ENCODE peak calls at places on chromosomes 2 and 18, in eight cellular contexts. D is heart left ventricle; W is tibial nerve; I is adrenal gland; S is CD8-positive, alpha-beta T cell; B is BE2C; C is ovary; A is uterus. N is an unnamed sample. For H3K4me1, the result is how much of the 10 kb centered on the place peaks cover.

GRCh38 chr18:79555885-79556284 is 123.7 kb upstream of the CTDP1 start:
- DNase-seq in W (no peak), S (no peak), I (no peak), C (peak), D (peak), B (no peak), A (peak), N (no peak)

GRCh38 chr18:3689091-3689490 is 239.1 kb downstream of the TGIF1 start:
- DNase-seq in C (no peak), I (no peak), W (no peak), S (no peak), D (no peak), A (no peak), B (no peak), N (no peak)

GRCh38 chr2:46684661-46685060 is 205.3 kb downstream of the TMEM247 start:
- DNase-seq in W (no peak), A (no peak), I (no peak), C (no peak), S (no peak), B (no peak), D (no peak), N (no peak)

GRCh38 chr18:55912071-55912470 is 324.1 kb upstream of the TCF4 start:
- DNase-seq in S (no peak), W (no peak), B (no peak), I (no peak), D (no peak), A (no peak), C (no peak), N (no peak)

GRCh38 chr18:24933345-24933744 is 418.6 kb downstream of the ZNF521 start:
- DNase-seq in D (no peak), B (no peak), W (no peak), S (no peak), C (no peak), A (no peak), I (no peak), N (no peak)

GRCh38 chr2:63044360-63045327 is 6.0 kb upstream of the OTX1 start:
- DNase-seq in B (no peak), S (no peak), D (no peak), A (no peak), I (no peak), C (no peak), W (no peak), N (peak)

GRCh38 chr18:50024466-50024865 is 170.5 kb downstream of the MYO5B start:
- DNase-seq in I (no peak), S (no peak), W (no peak), B (no peak), A (no peak), C (no peak), D (no peak), N (no peak)

GRCh38 chr2:222440670-222441422 is 16.5 kb downstream of the SGPP2 start:
- DNase-seq in B (no peak), I (peak), S (no peak), D (no peak), W (no peak), C (peak), A (peak), N (no peak)

GRCh38 chr18:24514439-24514838 is 54.0 kb downstream of the HRH4 start:
- DNase-seq in I (no peak), C (no peak), B (peak), A (no peak), W (no peak), S (no peak), D (no peak), N (no peak)

GRCh38 chr2:207432471-207432870 is 97.3 kb upstream of the CREB1 start:
- DNase-seq in D (no peak), A (no peak), S (no peak), C (no peak), I (no peak), B (no peak), W (no peak), N (no peak)

GRCh38 chr2:38390941-38391340 is 13.9 kb upstream of the ATL2 start:
- DNase-seq in D (no peak), S (no peak), A (no peak), C (no peak), I (no peak), B (no peak), W (no peak), N (no peak)

GRCh38 chr2:42132966-42133641 is 36.0 kb upstream of the EML4 start:
- DNase-seq in D (peak), B (peak), C (peak), W (peak), I (peak), A (peak), S (peak), N (peak)

GRCh38 chr2:218015831-218016521 is 13.2 kb upstream of the TNS1 start:
- DNase-seq in I (no peak), S (no peak), A (no peak), W (no peak), D (no peak), C (no peak), B (peak), N (no peak)

GRCh38 chr2:41966920-41967319 is 80.9 kb upstream of the PKDCC start:
- DNase-seq in B (no peak), W (peak), C (no peak), I (peak), D (no peak), S (no peak), A (no peak), N (no peak)

GRCh38 chr2:223969856-223970255 is 12.6 kb downstream of the MRPL44 start:
- DNase-seq in W (no peak), D (no peak), B (no peak), C (no peak), A (no peak), I (no peak), S (no peak), N (no peak)

GRCh38 chr18:69956655-69957054 is 9.0 kb upstream of the CD226 start:
- DNase-seq in B (no peak), A (no peak), I (no peak), W (no peak), C (no peak), D (no peak), S (no peak), N (no peak)
- H3K4me3 ChIP-seq in B (no peak), A (no peak), I (no peak), W (no peak), C (no peak), D (no peak), S (peak), N (no peak)

DNA sequence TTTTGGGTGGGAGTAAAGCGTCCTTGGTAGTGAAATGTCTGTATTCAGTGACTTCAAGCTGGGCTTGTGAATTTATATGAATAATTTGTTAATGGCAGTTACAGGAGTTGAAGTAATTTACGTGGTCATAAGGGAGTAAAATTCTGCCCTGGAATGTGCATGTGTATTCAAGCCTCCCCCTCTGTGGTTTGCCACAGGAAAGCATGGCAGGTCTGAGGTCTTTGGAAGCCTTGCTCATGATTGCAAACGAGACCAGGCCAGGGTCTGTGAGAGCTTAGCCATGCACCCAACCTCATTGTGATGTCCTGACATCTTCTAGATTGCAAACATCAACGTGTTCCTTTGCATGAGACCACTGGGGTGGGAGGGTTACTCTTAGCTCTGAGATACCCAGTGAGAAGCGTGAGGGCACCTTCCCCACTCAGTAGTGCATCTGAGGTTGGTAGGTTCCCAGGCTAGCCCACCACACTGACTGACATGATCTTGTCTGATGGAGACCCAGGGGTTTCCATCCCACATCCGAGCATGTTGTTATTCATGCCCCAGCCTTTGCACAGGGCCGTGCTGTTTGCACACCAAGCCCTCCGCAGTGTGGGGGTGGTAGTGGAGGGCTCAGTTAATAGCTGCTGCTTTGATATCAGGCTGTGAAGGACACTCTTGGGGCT is 216.5 kb downstream of the KLHL29 start:
- DNase-seq in D (no peak), A (no peak), I (no peak), W (no peak), C (no peak), S (no peak), B (no peak), N (no peak)
- H3K4me1 ChIP-seq in D (under half), A (under half), I (under half), W (under half), C (under half), S (under half), B (under half), N (under half)

DNA sequence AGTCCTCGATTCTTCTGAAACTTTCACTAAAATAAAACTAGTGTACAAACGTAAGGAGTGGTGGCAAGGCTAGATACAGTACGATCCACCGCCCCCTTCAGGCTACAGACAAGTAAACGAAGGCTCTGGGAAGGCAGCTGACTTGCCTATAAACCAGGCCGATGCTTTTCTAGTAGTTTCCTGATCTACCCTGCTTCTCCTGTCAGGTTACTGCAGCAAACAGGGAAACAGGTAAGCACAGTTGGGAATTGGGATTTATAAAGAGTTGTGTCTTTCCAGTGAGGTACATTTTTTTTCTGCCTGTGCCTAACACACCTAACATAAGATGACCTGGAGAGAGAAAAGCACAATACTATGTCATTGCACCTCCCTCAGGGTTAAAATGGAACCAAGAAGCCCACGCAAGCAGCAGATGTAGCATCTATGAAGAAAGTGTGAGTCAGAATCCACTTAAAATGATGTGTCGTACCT is 108.6 kb downstream of the UXS1 start:
- DNase-seq in C (no peak), B (no peak), S (peak), D (peak), I (peak), A (no peak), W (peak), N (no peak)
- TF ChIP-seq CTCF in C (no peak), B (peak), S (peak), D (peak), I (peak), A (no peak), W (peak), N (no peak)

GRCh38 chr2:227785293-227785692 is 28.3 kb upstream of the CCL20 start:
- DNase-seq in S (no peak), C (no peak), I (no peak), D (no peak), W (no peak), A (no peak), B (no peak), N (no peak)

GRCh38 chr2:227781841-227782240 is 31.8 kb upstream of the CCL20 start:
- DNase-seq in D (no peak), S (no peak), W (no peak), I (no peak), B (no peak), C (no peak), A (no peak), N (no peak)

GRCh38 chr2:227783404-227784138 is 30.1 kb upstream of the CCL20 start:
- DNase-seq in W (no peak), D (no peak), B (no peak), A (no peak), S (no peak), C (no peak), I (no peak), N (no peak)

GRCh38 chr2:227780981-227781630 is 32.5 kb upstream of the CCL20 start:
- DNase-seq in A (no peak), D (no peak), W (no peak), S (no peak), C (no peak), I (no peak), B (no peak), N (peak)

DNA sequence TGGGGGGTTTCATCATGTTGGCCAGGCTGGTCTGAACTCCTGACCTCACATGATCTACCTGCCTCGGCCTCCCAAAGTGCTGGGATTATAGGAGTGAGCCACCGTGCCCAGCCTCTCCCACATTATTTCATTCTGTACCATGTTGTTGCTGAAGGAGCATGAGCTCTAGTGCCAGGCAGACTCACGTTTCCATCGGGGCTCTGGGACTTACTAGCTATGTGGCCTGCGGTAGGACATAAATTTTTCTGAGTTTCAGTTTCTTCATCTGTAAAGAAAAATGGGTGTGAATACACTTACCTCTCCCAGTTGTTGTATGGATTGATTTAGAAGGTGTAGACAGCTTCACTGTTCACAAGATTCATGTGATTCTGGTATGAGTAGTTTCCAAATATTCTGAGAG is 30.8 kb upstream of the CCL20 start:
- DNase-seq in S (no peak), B (no peak), C (no peak), D (no peak), A (no peak), W (no peak), I (no peak), N (no peak)
- H3K4me3 ChIP-seq in S (no peak), B (no peak), C (no peak), D (no peak), A (no peak), W (no peak), I (no peak), N (no peak)

DNA sequence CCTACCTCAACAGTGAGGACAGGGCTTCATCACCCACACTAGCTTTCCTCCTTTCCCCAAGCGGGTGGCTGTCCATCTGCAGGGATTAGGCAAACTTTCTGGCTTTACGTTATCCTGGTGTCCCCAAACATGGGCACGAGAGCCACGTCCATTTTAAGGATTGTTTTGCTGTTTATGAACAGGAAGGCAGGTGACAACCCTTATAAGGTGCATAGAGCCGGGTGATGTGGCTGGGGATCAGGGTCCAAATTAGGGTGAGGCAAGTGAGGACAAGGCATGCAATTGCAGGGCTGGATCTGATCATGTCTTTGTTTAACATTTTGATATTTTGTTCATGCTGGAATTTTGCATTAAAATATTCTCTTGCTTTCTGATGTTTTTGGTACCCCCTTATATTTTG is 27.6 kb upstream of the ITGA6 start:
- DNase-seq in C (no peak), D (no peak), I (no peak), A (no peak), B (no peak), S (no peak), W (no peak), N (no peak)
- H3K4me1 ChIP-seq in C (under half), D (under half), I (under half), A (under half), B (under half), S (under half), W (under half), N (under half)

DNA sequence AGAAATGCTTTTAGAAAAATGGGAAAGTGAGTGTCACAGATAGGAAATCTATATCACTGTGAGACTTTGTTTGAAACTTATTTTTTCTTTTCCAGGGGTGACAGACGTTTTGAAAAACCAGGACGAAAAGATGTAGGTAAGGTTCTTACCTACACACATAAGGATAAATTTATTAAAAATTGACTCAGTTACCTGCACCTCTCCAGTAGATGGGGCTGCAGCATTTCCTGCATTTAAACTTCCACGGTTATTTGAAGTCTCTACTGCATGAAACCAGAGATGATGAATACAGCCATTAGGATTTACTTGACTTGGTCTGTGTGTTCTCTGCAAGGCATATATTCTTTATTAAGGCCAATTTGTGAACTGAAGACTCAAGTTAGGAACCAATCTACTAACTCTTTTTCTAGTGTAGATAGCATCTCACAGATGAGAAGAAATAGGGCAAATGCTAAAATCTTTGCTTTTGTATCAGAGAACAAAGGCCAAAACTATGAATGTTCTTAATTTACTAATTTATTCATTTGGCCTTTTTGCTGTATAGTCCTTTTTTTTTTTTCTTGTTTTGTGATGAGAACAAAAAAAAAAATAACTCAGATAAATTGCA is 15.0 kb downstream of the KCNJ13 start:
- DNase-seq in I (peak), C (no peak), S (peak), A (no peak), W (no peak), B (peak), D (no peak), N (peak)
- TF ChIP-seq CTCF in I (peak), C (no peak), S (peak), A (no peak), W (no peak), B (peak), D (peak), N (no peak)